ENCODE peak calls at places on chromosomes 1 and 21, in six cellular contexts. Z is anterior cingulate cortex, F is Calu3, N is NCI-H446, R is esophagus muscularis mucosa, M is activated T-helper 1 cell treated with Interleukin-2 at 50 U/mL for 16 hours. S is an unnamed sample.
A peak's percentile ranks its signal among the peaks of the same experiment; 100 is the strongest.

GRCh38 chr1:172390620-172391491 is 29.6 kb upstream of the C1orf105 start:
- DNase-seq in R (no peak), N (no peak), Z (no peak), F (no peak), M (no peak), S (no peak)

GRCh38 chr1:30650959-30651320 is 72.4 kb downstream of the MATN1 start:
- DNase-seq in Z (no peak), M (no peak), N (no peak), F (no peak), R (no peak), S (no peak)

GRCh38 chr1:175338447-175339135 is 146.0 kb upstream of the KIAA0040 start:
- DNase-seq in N (peak; percentile 10), Z (no peak), F (peak; percentile 66), M (peak; percentile 28), R (no peak), S (peak; percentile 16)

GRCh38 chr1:67713071-67713806 is 28.2 kb downstream of the GADD45A start:
- DNase-seq in F (peak; percentile 68), Z (no peak), R (no peak), N (peak; percentile 61), M (no peak), S (no peak)

GRCh38 chr21:42670884-42671283 is 17.5 kb downstream of the PDE9A start:
- DNase-seq in Z (no peak), N (no peak), F (no peak), M (no peak), R (no peak), S (no peak)

GRCh38 chr1:222994506-222995229 is 148.4 kb downstream of the TLR5 start:
- DNase-seq in F (no peak), N (no peak), R (no peak), M (no peak), Z (no peak), S (peak; percentile 89)

GRCh38 chr1:226814751-226815496 is 55.5 kb upstream of the PSEN2 start:
- DNase-seq in R (peak; percentile 93), N (no peak), M (no peak), Z (no peak), F (peak; percentile 87), S (no peak)

GRCh38 chr1:114564141-114564540 is 17.3 kb downstream of the BCAS2 start:
- DNase-seq in N (no peak), R (no peak), Z (peak; percentile 7), F (no peak), M (no peak), S (no peak)

GRCh38 chr1:10628685-10629084 is 153.9 kb downstream of the PEX14 start:
- DNase-seq in R (no peak), F (no peak), N (peak; percentile 54), M (no peak), Z (no peak), S (no peak)

GRCh38 chr1:210746024-210746423 is 387.9 kb downstream of the KCNH1 start:
- DNase-seq in Z (no peak), M (no peak), N (no peak), R (no peak), F (no peak), S (no peak)

GRCh38 chr1:185787238-185787637 is 53.0 kb downstream of the HMCN1 start:
- DNase-seq in Z (no peak), N (peak; percentile 24), R (no peak), M (no peak), F (no peak), S (no peak)

GRCh38 chr1:164726235-164726634 is 167.3 kb downstream of the PBX1 start:
- DNase-seq in R (no peak), N (no peak), Z (no peak), F (no peak), M (no peak), S (no peak)

GRCh38 chr1:219697667-219698066 is 84.8 kb upstream of the ZC3H11B start:
- DNase-seq in F (no peak), Z (no peak), N (no peak), R (no peak), M (no peak), S (no peak)

GRCh38 chr21:14120091-14120734 is 90.5 kb downstream of the LIPI start:
- DNase-seq in M (no peak), N (peak; percentile 66), R (no peak), F (no peak), Z (peak; percentile 9), S (peak; percentile 6)

GRCh38 chr1:38571726-38572125 is 287.8 kb downstream of the RRAGC start:
- DNase-seq in F (no peak), Z (peak; percentile 32), R (no peak), N (no peak), M (no peak), S (no peak)

GRCh38 chr21:16563795-16564194 is 834.0 kb downstream of the USP25 start:
- DNase-seq in R (no peak), N (no peak), M (no peak), Z (no peak), F (peak; percentile 65), S (no peak)

GRCh38 chr1:167683641-167684502 is 37.9 kb upstream of the MPZL1 start:
- DNase-seq in M (no peak), N (peak; percentile 77), R (no peak), Z (no peak), F (no peak), S (no peak)

GRCh38 chr1:44546403-44547053 is 127.8 kb downstream of the TMEM53 start:
- DNase-seq in N (no peak), R (no peak), F (no peak), M (no peak), Z (no peak), S (no peak)

GRCh38 chr1:29639156-29639736 is 402.9 kb downstream of the PTPRU start:
- DNase-seq in Z (no peak), N (no peak), F (peak; percentile 61), R (peak; percentile 78), M (no peak), S (no peak)

GRCh38 chr1:156551866-156552265 is 20.5 kb downstream of the IQGAP3 start:
- DNase-seq in R (no peak), N (no peak), M (no peak), F (peak; percentile 16), Z (no peak), S (no peak)

GRCh38 chr21:28687571-28687970 is 305.1 kb downstream of the LTN1 start:
- DNase-seq in Z (no peak), R (no peak), F (no peak), M (no peak), N (no peak), S (no peak)

GRCh38 chr1:67053535-67053784 is 488 bp downstream of the SLC35D1 start:
- DNase-seq in N (no peak), R (no peak), M (peak; percentile 13), F (peak; percentile 50), Z (peak; percentile 55), S (no peak)

GRCh38 chr1:24920155-24920925 is 9.7 kb downstream of the RUNX3 start:
- DNase-seq in M (no peak), N (no peak), Z (no peak), R (no peak), F (no peak), S (no peak)

GRCh38 chr1:67646145-67647035 is 38.6 kb upstream of the GADD45A start:
- DNase-seq in M (no peak), F (no peak), R (peak; percentile 88), N (peak; percentile 97), Z (no peak), S (peak; percentile 2)

GRCh38 chr1:215321802-215322201 is 239.3 kb downstream of the KCNK2 start:
- DNase-seq in Z (no peak), R (no peak), M (no peak), F (no peak), N (no peak), S (no peak)

GRCh38 chr1:45913183-45913924 is 109.9 kb downstream of the MAST2 start:
- DNase-seq in F (no peak), N (peak; percentile 32), M (no peak), R (no peak), Z (no peak), S (no peak)

GRCh38 chr1:44505210-44505993 is 100.3 kb downstream of the RNF220 start:
- DNase-seq in F (no peak), M (no peak), R (no peak), N (peak; percentile 44), Z (peak; percentile 39), S (no peak)

GRCh38 chr1:237556911-237557310 is 333.8 kb downstream of the ZP4 start:
- DNase-seq in F (no peak), M (no peak), N (no peak), R (peak; percentile 19), Z (peak; percentile 12), S (no peak)

GRCh38 chr1:149848811-149849210 is 50.6 kb upstream of the BOLA1 start:
- DNase-seq in M (no peak), R (no peak), F (no peak), Z (no peak), N (no peak), S (no peak)

GRCh38 chr1:14929547-14930223 is 223.9 kb upstream of the TMEM51 start:
- DNase-seq in F (no peak), N (peak; percentile 81), Z (no peak), M (no peak), R (no peak), S (no peak)

GRCh38 chr21:29953690-29954089 is 13.9 kb upstream of the GRIK1 start:
- DNase-seq in M (no peak), R (no peak), Z (no peak), F (no peak), N (no peak), S (no peak)

GRCh38 chr1:231940721-231941120 is 314.1 kb downstream of the DISC1 start:
- DNase-seq in F (no peak), N (no peak), M (no peak), R (no peak), Z (no peak), S (no peak)

GRCh38 chr1:95438213-95438948 is 204.4 kb downstream of the RWDD3 start:
- DNase-seq in M (no peak), R (no peak), Z (no peak), F (no peak), N (no peak), S (no peak)

GRCh38 chr1:1778827-1779675 is 781 bp upstream of the NADK start:
- DNase-seq in F (peak; percentile 88), N (peak; percentile 59), Z (peak; percentile 38), M (peak; percentile 62), R (no peak), S (no peak)

GRCh38 chr1:30798389-30798951 is 40.9 kb upstream of the LAPTM5 start:
- DNase-seq in F (peak; percentile 20), M (no peak), N (no peak), R (no peak), Z (no peak), S (no peak)

GRCh38 chr21:27171704-27172103 is 204.8 kb upstream of the ADAMTS5 start:
- DNase-seq in N (no peak), R (no peak), Z (no peak), M (no peak), F (no peak), S (no peak)

GRCh38 chr21:40846566-40847411 is at the start of gene DSCAM:
- DNase-seq in N (no peak), Z (peak; percentile 12), M (no peak), F (no peak), R (peak; percentile 74), S (no peak)

S was measured in SK-N-MC.